ENCODE peak calls at places on chromosomes 5 and 9, in seven cellular contexts. One of them, this sample, is unnamed.

GRCh38 chr5:56175465-56175864 is 57.7 kb downstream of the ANKRD55 start:
- DNase-seq in C1 segment of cervical spinal cord: no peak
- DNase-seq in amniotic epithelial cell: peak
- DNase-seq in RWPE2: no peak
- DNase-seq in HT1080: peak
- DNase-seq in EL: peak
- DNase-seq in RWPE1: peak
- DNase-seq in this sample: peak

GRCh38 chr5:56585973-56586740 is 229.2 kb upstream of the MAP3K1 start:
- DNase-seq in amniotic epithelial cell: no peak
- DNase-seq in C1 segment of cervical spinal cord: no peak
- DNase-seq in RWPE1: no peak
- DNase-seq in RWPE2: no peak
- DNase-seq in HT1080: no peak
- DNase-seq in EL: no peak
- DNase-seq in this sample: no peak

GRCh38 chr5:173458819-173459218 is 130.6 kb upstream of the STC2 start:
- DNase-seq in RWPE2: no peak
- DNase-seq in amniotic epithelial cell: peak
- DNase-seq in RWPE1: no peak
- DNase-seq in C1 segment of cervical spinal cord: no peak
- DNase-seq in EL: peak
- DNase-seq in HT1080: peak
- DNase-seq in this sample: no peak

GRCh38 chr9:127116088-127116726 is 6.2 kb downstream of the ANGPTL2 start:
- DNase-seq in RWPE2: no peak
- DNase-seq in amniotic epithelial cell: no peak
- DNase-seq in RWPE1: no peak
- DNase-seq in EL: no peak
- DNase-seq in C1 segment of cervical spinal cord: no peak
- DNase-seq in HT1080: peak
- DNase-seq in this sample: no peak

GRCh38 chr5:43874772-43875171 is 271.8 kb downstream of the NNT start:
- DNase-seq in EL: peak
- DNase-seq in RWPE1: peak
- DNase-seq in RWPE2: no peak
- DNase-seq in amniotic epithelial cell: peak
- DNase-seq in C1 segment of cervical spinal cord: no peak
- DNase-seq in HT1080: peak
- DNase-seq in this sample: peak

GRCh38 chr5:9439651-9440292 is 106.1 kb downstream of the SEMA5A start:
- DNase-seq in EL: peak
- DNase-seq in RWPE1: no peak
- DNase-seq in amniotic epithelial cell: no peak
- DNase-seq in HT1080: no peak
- DNase-seq in RWPE2: no peak
- DNase-seq in C1 segment of cervical spinal cord: no peak
- DNase-seq in this sample: no peak

GRCh38 chr5:51380603-51381207 is 2.5 kb upstream of the ISL1 start:
- DNase-seq in HT1080: peak
- DNase-seq in RWPE2: no peak
- DNase-seq in EL: peak
- DNase-seq in amniotic epithelial cell: peak
- DNase-seq in C1 segment of cervical spinal cord: no peak
- DNase-seq in RWPE1: peak
- DNase-seq in this sample: no peak

GRCh38 chr5:175797521-175798038 is 73.8 kb upstream of the CPLX2 start:
- DNase-seq in EL: no peak
- DNase-seq in HT1080: no peak
- DNase-seq in amniotic epithelial cell: no peak
- DNase-seq in RWPE1: no peak
- DNase-seq in C1 segment of cervical spinal cord: no peak
- DNase-seq in RWPE2: no peak
- DNase-seq in this sample: no peak

GRCh38 chr5:1428107-1428506 is 17.1 kb downstream of the SLC6A3 start:
- DNase-seq in C1 segment of cervical spinal cord: no peak
- DNase-seq in EL: no peak
- DNase-seq in RWPE1: no peak
- DNase-seq in RWPE2: no peak
- DNase-seq in amniotic epithelial cell: no peak
- DNase-seq in HT1080: no peak
- DNase-seq in this sample: no peak

GRCh38 chr5:40521925-40522324 is 157.8 kb upstream of the PTGER4 start:
- DNase-seq in EL: no peak
- DNase-seq in RWPE1: no peak
- DNase-seq in C1 segment of cervical spinal cord: no peak
- DNase-seq in RWPE2: no peak
- DNase-seq in HT1080: no peak
- DNase-seq in amniotic epithelial cell: peak
- DNase-seq in this sample: no peak

GRCh38 chr9:9645006-9645405 is 967.8 kb downstream of the PTPRD start:
- DNase-seq in RWPE1: no peak
- DNase-seq in RWPE2: no peak
- DNase-seq in C1 segment of cervical spinal cord: no peak
- DNase-seq in amniotic epithelial cell: no peak
- DNase-seq in HT1080: no peak
- DNase-seq in EL: no peak
- DNase-seq in this sample: no peak

GRCh38 chr5:75197746-75198145 is 38.9 kb downstream of the ANKRD31 start:
- DNase-seq in amniotic epithelial cell: no peak
- DNase-seq in RWPE2: no peak
- DNase-seq in HT1080: no peak
- DNase-seq in C1 segment of cervical spinal cord: no peak
- DNase-seq in RWPE1: no peak
- DNase-seq in EL: no peak
- DNase-seq in this sample: no peak

GRCh38 chr5:68426609-68427008 is 211.1 kb downstream of the PIK3R1 start:
- DNase-seq in EL: no peak
- DNase-seq in amniotic epithelial cell: no peak
- DNase-seq in C1 segment of cervical spinal cord: no peak
- DNase-seq in HT1080: no peak
- DNase-seq in RWPE2: no peak
- DNase-seq in RWPE1: no peak
- DNase-seq in this sample: no peak

GRCh38 chr9:36492849-36493248 is 79.8 kb upstream of the MELK start:
- DNase-seq in EL: no peak
- DNase-seq in amniotic epithelial cell: no peak
- DNase-seq in HT1080: no peak
- DNase-seq in RWPE2: no peak
- DNase-seq in C1 segment of cervical spinal cord: no peak
- DNase-seq in RWPE1: no peak
- DNase-seq in this sample: no peak

GRCh38 chr9:96618209-96619108 is 1.2 kb downstream of the CDC14B start:
- DNase-seq in RWPE2: no peak
- DNase-seq in amniotic epithelial cell: peak
- DNase-seq in C1 segment of cervical spinal cord: peak
- DNase-seq in RWPE1: peak
- DNase-seq in EL: peak
- DNase-seq in HT1080: no peak
- DNase-seq in this sample: peak

GRCh38 chr9:128689293-128689770 is 310 bp downstream of the SET start:
- DNase-seq in HT1080: no peak
- DNase-seq in RWPE2: no peak
- DNase-seq in RWPE1: peak
- DNase-seq in amniotic epithelial cell: no peak
- DNase-seq in EL: no peak
- DNase-seq in C1 segment of cervical spinal cord: no peak
- DNase-seq in this sample: no peak

GRCh38 chr5:169641253-169641652 is 4.2 kb downstream of the DOCK2 start:
- DNase-seq in amniotic epithelial cell: peak
- DNase-seq in RWPE1: peak
- DNase-seq in RWPE2: no peak
- DNase-seq in HT1080: no peak
- DNase-seq in C1 segment of cervical spinal cord: no peak
- DNase-seq in EL: no peak
- DNase-seq in this sample: no peak

GRCh38 chr5:75348241-75348640 is 11.2 kb downstream of the HMGCR start:
- DNase-seq in amniotic epithelial cell: no peak
- DNase-seq in RWPE2: no peak
- DNase-seq in C1 segment of cervical spinal cord: no peak
- DNase-seq in HT1080: peak
- DNase-seq in RWPE1: no peak
- DNase-seq in EL: peak
- DNase-seq in this sample: no peak

GRCh38 chr9:110672873-110673508 is 4.4 kb downstream of the MUSK start:
- DNase-seq in amniotic epithelial cell: no peak
- DNase-seq in RWPE1: no peak
- DNase-seq in RWPE2: no peak
- DNase-seq in HT1080: no peak
- DNase-seq in EL: no peak
- DNase-seq in C1 segment of cervical spinal cord: no peak
- DNase-seq in this sample: no peak

This sample was measured in A172.